ENCODE peak calls at places on chromosomes 12 and 14, in ten cellular contexts. One of them, this sample, is unnamed.

GRCh38 chr14:53865716-53866115 is 90.9 kb downstream of the BMP4 start:
- DNase-seq in GM12892: no peak
- DNase-seq in ovary: no peak
- DNase-seq in sigmoid colon: no peak
- DNase-seq in H54: no peak
- DNase-seq in lower leg skin: no peak
- DNase-seq in GM12891: no peak
- DNase-seq in stomach: no peak
- DNase-seq in esophagus squamous epithelium: no peak
- DNase-seq in A549: no peak
- DNase-seq in this sample: no peak

GRCh38 chr14:74954232-74954946 is 1.0 kb downstream of the PGF start:
- DNase-seq in esophagus squamous epithelium: no peak
- DNase-seq in GM12891: no peak
- DNase-seq in lower leg skin: no peak
- DNase-seq in sigmoid colon: no peak
- DNase-seq in ovary: no peak
- DNase-seq in A549: no peak
- DNase-seq in stomach: no peak
- DNase-seq in H54: no peak
- DNase-seq in GM12892: no peak
- DNase-seq in this sample: peak; percentile 63

GRCh38 chr12:93879476-93880376 is 202.6 kb downstream of the CRADD start:
- DNase-seq in esophagus squamous epithelium: no peak
- DNase-seq in stomach: no peak
- DNase-seq in GM12891: no peak
- DNase-seq in lower leg skin: no peak
- DNase-seq in sigmoid colon: no peak
- DNase-seq in ovary: no peak
- DNase-seq in H54: no peak
- DNase-seq in GM12892: no peak
- DNase-seq in A549: peak; percentile 44
- DNase-seq in this sample: no peak

GRCh38 chr14:76550534-76550933 is 174.6 kb downstream of the ESRRB start:
- DNase-seq in GM12891: no peak
- DNase-seq in sigmoid colon: no peak
- DNase-seq in ovary: no peak
- DNase-seq in GM12892: no peak
- DNase-seq in H54: no peak
- DNase-seq in stomach: no peak
- DNase-seq in lower leg skin: no peak
- DNase-seq in esophagus squamous epithelium: no peak
- DNase-seq in A549: no peak
- DNase-seq in this sample: no peak

GRCh38 chr14:92794547-92794941 is 439 bp downstream of the GOLGA5 start:
- DNase-seq in sigmoid colon: peak; percentile 68
- DNase-seq in GM12892: no peak
- DNase-seq in stomach: no peak
- DNase-seq in A549: no peak
- DNase-seq in GM12891: peak; percentile 9
- DNase-seq in H54: no peak
- DNase-seq in ovary: no peak
- DNase-seq in esophagus squamous epithelium: no peak
- DNase-seq in lower leg skin: no peak
- DNase-seq in this sample: no peak

GRCh38 chr14:59055439-59056045 is 132.9 kb upstream of the DAAM1 start:
- DNase-seq in sigmoid colon: no peak
- DNase-seq in esophagus squamous epithelium: no peak
- DNase-seq in GM12892: no peak
- DNase-seq in A549: peak; percentile 28
- DNase-seq in ovary: no peak
- DNase-seq in H54: peak; percentile 16
- DNase-seq in stomach: peak; percentile 26
- DNase-seq in lower leg skin: peak; percentile 21
- DNase-seq in GM12891: peak; percentile 33
- DNase-seq in this sample: peak; percentile 21

GRCh38 chr12:24937553-24938244 is 11.2 kb downstream of the BCAT1 start:
- DNase-seq in esophagus squamous epithelium: no peak
- DNase-seq in stomach: no peak
- DNase-seq in sigmoid colon: no peak
- DNase-seq in GM12891: no peak
- DNase-seq in ovary: no peak
- DNase-seq in H54: peak; percentile 12
- DNase-seq in GM12892: no peak
- DNase-seq in A549: no peak
- DNase-seq in lower leg skin: no peak
- DNase-seq in this sample: no peak

GRCh38 chr12:45131506-45131905 is 80.6 kb upstream of the DBX2 start:
- DNase-seq in A549: no peak
- DNase-seq in esophagus squamous epithelium: no peak
- DNase-seq in ovary: no peak
- DNase-seq in H54: no peak
- DNase-seq in lower leg skin: no peak
- DNase-seq in sigmoid colon: no peak
- DNase-seq in stomach: no peak
- DNase-seq in GM12891: no peak
- DNase-seq in GM12892: no peak
- DNase-seq in this sample: no peak

GRCh38 chr12:16449459-16449858 is 102.0 kb downstream of the MGST1 start:
- DNase-seq in lower leg skin: no peak
- DNase-seq in GM12891: no peak
- DNase-seq in stomach: no peak
- DNase-seq in H54: no peak
- DNase-seq in ovary: no peak
- DNase-seq in esophagus squamous epithelium: no peak
- DNase-seq in A549: no peak
- DNase-seq in sigmoid colon: no peak
- DNase-seq in GM12892: no peak
- DNase-seq in this sample: no peak

DNA sequence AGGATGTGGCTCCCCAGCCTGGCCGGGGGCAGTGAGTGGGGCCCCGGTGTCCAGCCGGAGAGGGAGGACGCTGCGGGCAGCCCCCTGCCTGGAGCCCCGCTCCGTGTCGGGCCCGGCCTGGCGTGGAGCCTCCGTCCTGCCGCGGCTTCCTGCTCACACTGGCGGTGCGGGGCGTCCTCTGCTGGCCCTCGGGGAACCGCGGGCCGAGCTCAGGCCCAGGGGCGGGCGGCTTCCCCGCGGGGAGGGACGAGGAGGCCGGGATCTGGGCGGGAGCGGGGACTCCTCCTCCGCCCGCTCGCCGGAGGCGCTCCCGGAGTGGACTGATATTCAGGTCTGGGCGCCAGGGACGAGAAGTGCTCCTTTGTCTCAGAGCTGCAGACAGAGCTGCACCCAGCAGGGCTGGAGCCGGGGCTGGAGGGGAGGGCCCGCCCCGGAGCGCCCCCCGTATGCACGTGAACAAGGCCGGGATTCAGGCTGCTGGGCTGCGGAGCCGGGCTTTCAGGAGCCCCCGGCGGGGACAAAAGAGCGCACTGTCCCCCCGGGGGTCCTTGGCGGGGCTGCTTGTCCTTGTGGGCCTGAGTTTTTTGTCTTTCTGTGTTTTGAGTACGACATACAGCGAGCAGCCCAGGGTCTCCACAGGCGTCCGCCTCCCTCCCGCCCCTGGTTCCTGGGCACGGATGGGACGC is 2.3 kb downstream of the MMP17 start:
- DNase-seq in stomach: peak; percentile 59
- DNase-seq in GM12892: peak; percentile 50
- DNase-seq in GM12891: no peak
- DNase-seq in sigmoid colon: peak; percentile 92
- DNase-seq in esophagus squamous epithelium: no peak
- DNase-seq in ovary: peak; percentile 91
- DNase-seq in lower leg skin: peak; percentile 56
- DNase-seq in H54: peak; percentile 88
- DNase-seq in A549: peak; percentile 86
- DNase-seq in this sample: peak; percentile 43
- TF ChIP-seq POLR2A in stomach: no peak
- TF ChIP-seq POLR2A in GM12892: no peak
- TF ChIP-seq POLR2A in GM12891: no peak
- TF ChIP-seq POLR2A in sigmoid colon: no peak
- TF ChIP-seq POLR2A in esophagus squamous epithelium: no peak
- TF ChIP-seq POLR2A in ovary: peak; percentile 44
- TF ChIP-seq POLR2A in lower leg skin: no peak
- TF ChIP-seq POLR2A in H54: peak; percentile 33
- TF ChIP-seq POLR2A in A549: peak; percentile 44
- TF ChIP-seq POLR2A in this sample: no peak

DNA sequence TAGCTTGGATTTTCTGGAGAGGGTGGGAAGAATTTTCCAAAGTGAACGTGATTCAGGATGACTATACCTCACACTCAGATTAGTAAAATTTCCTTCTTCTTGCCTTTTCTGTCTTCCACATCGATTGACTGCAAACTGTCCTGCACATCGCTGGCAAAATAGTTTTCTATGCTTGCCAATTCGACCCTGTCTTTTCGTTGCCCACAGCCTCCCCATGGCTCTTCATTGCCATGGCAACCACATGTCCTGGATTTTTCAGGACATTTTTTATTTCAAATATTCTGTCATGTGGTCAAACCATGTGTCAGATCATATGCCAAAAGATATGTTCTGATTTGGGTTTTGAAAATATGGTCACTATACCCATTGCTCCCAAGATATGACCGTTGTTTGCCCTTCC is 46.9 kb upstream of the OTX2 start:
- DNase-seq in GM12891: no peak
- DNase-seq in H54: no peak
- DNase-seq in A549: no peak
- DNase-seq in sigmoid colon: no peak
- DNase-seq in esophagus squamous epithelium: no peak
- DNase-seq in lower leg skin: no peak
- DNase-seq in stomach: no peak
- DNase-seq in GM12892: no peak
- DNase-seq in ovary: no peak
- DNase-seq in this sample: no peak
- TF ChIP-seq POLR2A in GM12891: no peak
- TF ChIP-seq POLR2A in H54: no peak
- TF ChIP-seq POLR2A in A549: no peak
- TF ChIP-seq POLR2A in sigmoid colon: no peak
- TF ChIP-seq POLR2A in esophagus squamous epithelium: no peak
- TF ChIP-seq POLR2A in lower leg skin: no peak
- TF ChIP-seq POLR2A in stomach: no peak
- TF ChIP-seq POLR2A in GM12892: no peak
- TF ChIP-seq POLR2A in ovary: no peak
- TF ChIP-seq POLR2A in this sample: no peak

DNA sequence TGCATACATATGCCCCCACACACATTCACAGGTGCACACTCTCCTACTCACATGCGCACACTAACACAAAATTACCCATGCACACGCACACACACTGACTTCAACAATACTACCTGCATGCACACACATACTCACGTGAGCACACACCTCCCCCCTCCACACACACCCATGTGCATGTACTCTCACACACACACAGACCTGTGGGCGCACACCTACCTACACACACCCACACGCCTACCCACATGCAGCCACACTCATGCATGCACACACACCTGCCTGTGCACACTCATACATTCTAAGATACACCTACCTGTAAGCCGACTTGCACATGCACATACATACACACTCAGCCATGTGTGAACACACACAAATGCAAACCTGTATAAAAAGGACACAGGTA is 97.3 kb upstream of the GSC start:
- DNase-seq in sigmoid colon: no peak
- DNase-seq in ovary: no peak
- DNase-seq in A549: no peak
- DNase-seq in lower leg skin: no peak
- DNase-seq in GM12891: no peak
- DNase-seq in GM12892: no peak
- DNase-seq in H54: no peak
- DNase-seq in esophagus squamous epithelium: no peak
- DNase-seq in stomach: no peak
- DNase-seq in this sample: no peak
- TF ChIP-seq POLR2A in sigmoid colon: no peak
- TF ChIP-seq POLR2A in ovary: no peak
- TF ChIP-seq POLR2A in A549: no peak
- TF ChIP-seq POLR2A in lower leg skin: no peak
- TF ChIP-seq POLR2A in GM12891: no peak
- TF ChIP-seq POLR2A in GM12892: no peak
- TF ChIP-seq POLR2A in H54: no peak
- TF ChIP-seq POLR2A in esophagus squamous epithelium: no peak
- TF ChIP-seq POLR2A in stomach: no peak
- TF ChIP-seq POLR2A in this sample: no peak

GRCh38 chr12:81083906-81084513 is 6.1 kb downstream of the ACSS3 start:
- DNase-seq in lower leg skin: no peak
- DNase-seq in sigmoid colon: no peak
- DNase-seq in H54: no peak
- DNase-seq in GM12892: no peak
- DNase-seq in GM12891: no peak
- DNase-seq in esophagus squamous epithelium: no peak
- DNase-seq in ovary: no peak
- DNase-seq in A549: no peak
- DNase-seq in stomach: no peak
- DNase-seq in this sample: no peak
- TF ChIP-seq POLR2A in lower leg skin: no peak
- TF ChIP-seq POLR2A in sigmoid colon: no peak
- TF ChIP-seq POLR2A in H54: no peak
- TF ChIP-seq POLR2A in GM12892: no peak
- TF ChIP-seq POLR2A in GM12891: no peak
- TF ChIP-seq POLR2A in esophagus squamous epithelium: no peak
- TF ChIP-seq POLR2A in ovary: no peak
- TF ChIP-seq POLR2A in A549: no peak
- TF ChIP-seq POLR2A in stomach: no peak
- TF ChIP-seq POLR2A in this sample: no peak

DNA sequence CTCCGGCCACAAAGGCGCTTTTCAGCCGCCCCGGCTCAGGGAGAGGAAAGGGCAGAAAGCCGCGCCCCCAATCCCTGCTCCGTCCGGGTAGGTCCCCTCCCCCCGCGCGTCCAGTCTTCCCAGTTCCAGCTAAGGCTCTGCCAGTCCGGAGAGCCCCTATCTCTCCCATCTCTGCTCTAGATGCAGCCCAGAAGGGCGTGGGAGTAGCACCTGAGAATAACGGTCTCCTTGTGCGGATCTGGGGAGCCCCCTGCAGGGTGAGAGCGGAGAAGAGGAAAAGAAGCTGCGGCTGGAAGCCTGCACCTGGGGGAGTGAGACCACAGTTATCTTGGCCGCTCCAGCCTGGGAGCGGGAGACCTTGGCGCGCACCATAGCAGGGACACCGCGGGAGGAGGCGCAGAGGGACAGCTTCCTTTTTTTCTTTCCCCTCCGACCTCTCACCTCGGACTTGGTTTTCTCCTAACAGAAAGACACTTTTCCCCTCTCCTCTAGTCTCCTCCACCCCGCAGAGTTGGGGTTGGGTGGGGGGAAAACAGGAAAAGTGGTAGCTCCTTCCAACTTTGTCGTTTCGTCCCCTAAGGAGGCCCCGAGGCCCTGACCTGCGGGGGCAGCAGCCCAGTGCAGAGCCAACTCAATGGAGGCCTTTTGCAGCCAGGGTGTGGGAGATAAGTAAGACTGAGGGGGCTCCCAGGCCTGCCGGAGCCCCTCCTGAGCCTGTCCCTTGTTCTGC is 2.4 kb downstream of the DHH start:
- DNase-seq in sigmoid colon: no peak
- DNase-seq in GM12892: peak; percentile 74
- DNase-seq in A549: peak; percentile 68
- DNase-seq in ovary: peak; percentile 51
- DNase-seq in GM12891: no peak
- DNase-seq in esophagus squamous epithelium: no peak
- DNase-seq in H54: no peak
- DNase-seq in lower leg skin: no peak
- DNase-seq in stomach: no peak
- DNase-seq in this sample: peak; percentile 51
- TF ChIP-seq POLR2A in sigmoid colon: no peak
- TF ChIP-seq POLR2A in GM12892: no peak
- TF ChIP-seq POLR2A in A549: no peak
- TF ChIP-seq POLR2A in ovary: no peak
- TF ChIP-seq POLR2A in GM12891: no peak
- TF ChIP-seq POLR2A in esophagus squamous epithelium: no peak
- TF ChIP-seq POLR2A in H54: no peak
- TF ChIP-seq POLR2A in lower leg skin: no peak
- TF ChIP-seq POLR2A in stomach: no peak
- TF ChIP-seq POLR2A in this sample: no peak